ENCODE peak calls at places on chromosomes 12 and 14, in eight cellular contexts. One of them, this sample, is unnamed.

GRCh38 chr12:1593232-1594044 is 943 bp downstream of the FBXL14 start:
- DNase-seq in SK-N-SH: peak
- DNase-seq in OCI-LY7: peak
- DNase-seq in HCT116: no peak
- DNase-seq in hepatocyte: peak
- DNase-seq in GM23338: peak
- DNase-seq in neural progenitor cell: peak
- DNase-seq in GM23248: peak
- DNase-seq in this sample: peak

GRCh38 chr12:56668197-56668457 is 20.0 kb downstream of the PTGES3 start:
- DNase-seq in OCI-LY7: no peak
- DNase-seq in GM23338: no peak
- DNase-seq in hepatocyte: no peak
- DNase-seq in neural progenitor cell: no peak
- DNase-seq in SK-N-SH: no peak
- DNase-seq in GM23248: no peak
- DNase-seq in HCT116: no peak
- DNase-seq in this sample: no peak

GRCh38 chr12:47977046-47977771 is 13.8 kb downstream of the TMEM106C start:
- DNase-seq in SK-N-SH: no peak
- DNase-seq in hepatocyte: no peak
- DNase-seq in neural progenitor cell: no peak
- DNase-seq in GM23248: no peak
- DNase-seq in GM23338: no peak
- DNase-seq in OCI-LY7: no peak
- DNase-seq in HCT116: no peak
- DNase-seq in this sample: no peak

GRCh38 chr12:75488553-75488952 is 8.0 kb downstream of the GLIPR1 start:
- DNase-seq in HCT116: no peak
- DNase-seq in GM23338: peak
- DNase-seq in SK-N-SH: peak
- DNase-seq in OCI-LY7: peak
- DNase-seq in hepatocyte: peak
- DNase-seq in neural progenitor cell: peak
- DNase-seq in GM23248: peak
- DNase-seq in this sample: peak

GRCh38 chr12:118402251-118402650 is 25.9 kb downstream of the SUDS3 start:
- DNase-seq in neural progenitor cell: no peak
- DNase-seq in hepatocyte: no peak
- DNase-seq in OCI-LY7: no peak
- DNase-seq in GM23338: no peak
- DNase-seq in HCT116: no peak
- DNase-seq in GM23248: peak
- DNase-seq in SK-N-SH: no peak
- DNase-seq in this sample: no peak

GRCh38 chr14:102591372-102591943 is 991 bp upstream of the RCOR1 start:
- DNase-seq in hepatocyte: peak
- DNase-seq in OCI-LY7: peak
- DNase-seq in HCT116: no peak
- DNase-seq in GM23338: peak
- DNase-seq in GM23248: peak
- DNase-seq in SK-N-SH: peak
- DNase-seq in neural progenitor cell: peak
- DNase-seq in this sample: no peak

GRCh38 chr12:4153343-4153892 is 120.1 kb upstream of the CCND2 start:
- DNase-seq in OCI-LY7: peak
- DNase-seq in SK-N-SH: no peak
- DNase-seq in GM23338: no peak
- DNase-seq in hepatocyte: no peak
- DNase-seq in neural progenitor cell: no peak
- DNase-seq in GM23248: no peak
- DNase-seq in HCT116: no peak
- DNase-seq in this sample: no peak

GRCh38 chr12:9813821-9814798 is 13.2 kb upstream of the KLRF1 start:
- DNase-seq in hepatocyte: peak
- DNase-seq in GM23248: peak
- DNase-seq in SK-N-SH: peak
- DNase-seq in neural progenitor cell: peak
- DNase-seq in GM23338: peak
- DNase-seq in OCI-LY7: peak
- DNase-seq in HCT116: peak
- DNase-seq in this sample: peak

DNA sequence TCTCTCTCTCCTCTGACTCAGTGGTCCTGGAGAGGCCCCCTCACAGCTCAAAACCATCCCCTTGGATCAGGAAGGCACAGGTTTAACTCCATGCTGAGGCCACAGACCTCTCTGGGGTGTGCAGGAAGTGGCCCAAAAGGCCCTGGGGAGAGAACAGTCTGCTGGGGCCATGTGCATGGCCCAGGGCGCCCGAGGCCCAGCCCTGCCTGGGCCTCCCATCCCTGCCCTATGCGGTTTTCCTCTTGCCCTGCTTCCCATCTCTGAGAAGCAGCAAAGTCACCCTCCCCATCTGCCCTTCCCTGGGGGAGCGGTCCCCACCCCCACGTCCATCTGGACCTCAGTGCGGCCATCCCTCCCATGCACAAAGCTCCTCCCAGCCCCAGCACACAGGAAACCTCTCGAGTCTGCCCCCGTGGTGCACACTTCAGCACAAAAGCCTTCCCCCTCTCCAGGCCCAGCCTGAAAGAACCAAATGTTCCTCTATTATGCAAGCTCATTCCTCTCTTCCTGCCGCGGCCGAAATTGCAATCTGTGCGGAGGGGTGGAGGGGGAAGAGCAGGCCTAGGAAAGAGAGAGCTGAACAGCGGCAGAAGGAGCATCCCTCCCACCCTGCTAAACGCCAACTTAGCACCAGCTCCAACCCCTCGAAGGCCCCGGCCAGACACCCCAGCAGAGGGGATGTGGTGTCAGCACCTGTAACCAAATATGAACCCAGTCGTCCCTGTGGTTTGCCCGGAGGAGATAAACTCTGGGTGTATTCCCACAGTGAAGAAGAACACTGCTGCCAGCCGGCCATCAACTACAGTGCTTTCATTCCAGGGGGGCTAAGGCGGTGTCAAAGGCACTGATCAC is 108.5 kb downstream of the SCARB1 start:
- DNase-seq in HCT116: no peak
- DNase-seq in neural progenitor cell: peak
- DNase-seq in OCI-LY7: no peak
- DNase-seq in hepatocyte: peak
- DNase-seq in GM23338: peak
- DNase-seq in SK-N-SH: peak
- DNase-seq in GM23248: peak
- DNase-seq in this sample: no peak
- TF ChIP-seq EZH2phosphoT487 in HCT116: no peak
- TF ChIP-seq EZH2phosphoT487 in neural progenitor cell: no peak
- TF ChIP-seq EZH2phosphoT487 in OCI-LY7: no peak
- TF ChIP-seq EZH2phosphoT487 in hepatocyte: no peak
- TF ChIP-seq EZH2phosphoT487 in GM23338: no peak
- TF ChIP-seq EZH2phosphoT487 in SK-N-SH: no peak
- TF ChIP-seq EZH2phosphoT487 in GM23248: no peak
- TF ChIP-seq EZH2phosphoT487 in this sample: no peak

GRCh38 chr12:123076604-123077297 is 74.1 kb downstream of the PITPNM2 start:
- DNase-seq in neural progenitor cell: no peak
- DNase-seq in OCI-LY7: no peak
- DNase-seq in HCT116: no peak
- DNase-seq in GM23338: no peak
- DNase-seq in SK-N-SH: peak
- DNase-seq in GM23248: peak
- DNase-seq in hepatocyte: no peak
- DNase-seq in this sample: peak

GRCh38 chr12:123078114-123078465 is 72.8 kb downstream of the PITPNM2 start:
- DNase-seq in hepatocyte: no peak
- DNase-seq in neural progenitor cell: no peak
- DNase-seq in GM23338: no peak
- DNase-seq in GM23248: no peak
- DNase-seq in OCI-LY7: no peak
- DNase-seq in SK-N-SH: peak
- DNase-seq in HCT116: no peak
- DNase-seq in this sample: no peak

GRCh38 chr12:123077298-123078113 is 73.4 kb downstream of the PITPNM2 start:
- DNase-seq in GM23248: no peak
- DNase-seq in hepatocyte: no peak
- DNase-seq in neural progenitor cell: no peak
- DNase-seq in HCT116: no peak
- DNase-seq in SK-N-SH: no peak
- DNase-seq in OCI-LY7: no peak
- DNase-seq in GM23338: no peak
- DNase-seq in this sample: no peak

GRCh38 chr12:123075591-123076171 is 75.2 kb downstream of the PITPNM2 start:
- DNase-seq in HCT116: no peak
- DNase-seq in hepatocyte: peak
- DNase-seq in neural progenitor cell: peak
- DNase-seq in GM23338: peak
- DNase-seq in GM23248: no peak
- DNase-seq in OCI-LY7: peak
- DNase-seq in SK-N-SH: no peak
- DNase-seq in this sample: peak

DNA sequence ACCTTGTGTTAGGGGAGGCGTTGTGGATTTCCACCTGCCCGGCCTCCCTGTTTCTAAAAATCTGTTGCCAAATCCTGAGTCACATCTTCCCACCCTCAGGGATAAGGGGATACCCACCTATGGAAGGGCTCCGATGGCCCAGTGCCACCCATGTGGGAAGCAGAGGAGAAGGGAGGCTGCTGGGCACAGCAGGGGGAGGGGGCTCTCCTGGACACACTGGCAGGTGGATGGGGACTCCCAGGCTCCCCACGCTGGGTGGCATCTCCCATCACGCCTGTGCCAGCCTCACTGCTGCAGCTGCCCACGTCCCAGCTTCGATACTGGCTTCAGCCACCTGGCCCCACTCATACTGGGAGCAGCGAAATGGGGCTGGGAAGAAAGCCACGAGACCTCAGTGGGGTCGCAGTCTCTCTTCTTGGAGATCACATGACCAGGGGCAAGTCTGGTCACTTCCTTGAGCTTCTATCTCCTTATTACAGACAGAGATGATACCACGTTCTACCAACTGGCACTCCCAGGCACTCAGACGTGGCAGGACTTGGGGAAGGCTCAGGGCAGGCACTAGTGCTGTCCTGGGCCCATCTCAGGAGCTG is 72.3 kb downstream of the PITPNM2 start:
- DNase-seq in SK-N-SH: no peak
- DNase-seq in GM23338: no peak
- DNase-seq in hepatocyte: no peak
- DNase-seq in neural progenitor cell: no peak
- DNase-seq in HCT116: no peak
- DNase-seq in OCI-LY7: no peak
- DNase-seq in GM23248: no peak
- DNase-seq in this sample: no peak
- H3K4me3 ChIP-seq in SK-N-SH: no peak
- H3K4me3 ChIP-seq in GM23338: no peak
- H3K4me3 ChIP-seq in hepatocyte: no peak
- H3K4me3 ChIP-seq in neural progenitor cell: no peak
- H3K4me3 ChIP-seq in HCT116: no peak
- H3K4me3 ChIP-seq in OCI-LY7: no peak
- H3K4me3 ChIP-seq in GM23248: no peak
- H3K4me3 ChIP-seq in this sample: no peak

GRCh38 chr12:89064780-89065179 is 287.5 kb downstream of the DUSP6 start:
- DNase-seq in SK-N-SH: no peak
- DNase-seq in neural progenitor cell: no peak
- DNase-seq in GM23248: peak
- DNase-seq in HCT116: peak
- DNase-seq in hepatocyte: no peak
- DNase-seq in GM23338: no peak
- DNase-seq in OCI-LY7: no peak
- DNase-seq in this sample: peak

GRCh38 chr12:89062996-89063395 is 289.3 kb downstream of the DUSP6 start:
- DNase-seq in SK-N-SH: no peak
- DNase-seq in GM23338: no peak
- DNase-seq in HCT116: no peak
- DNase-seq in OCI-LY7: no peak
- DNase-seq in hepatocyte: no peak
- DNase-seq in GM23248: no peak
- DNase-seq in neural progenitor cell: no peak
- DNase-seq in this sample: no peak

GRCh38 chr12:89060133-89060532 is 292.2 kb downstream of the DUSP6 start:
- DNase-seq in neural progenitor cell: peak
- DNase-seq in GM23338: no peak
- DNase-seq in OCI-LY7: no peak
- DNase-seq in hepatocyte: no peak
- DNase-seq in GM23248: peak
- DNase-seq in HCT116: no peak
- DNase-seq in SK-N-SH: no peak
- DNase-seq in this sample: no peak

GRCh38 chr12:89067436-89067835 is 284.9 kb downstream of the DUSP6 start:
- DNase-seq in OCI-LY7: no peak
- DNase-seq in SK-N-SH: no peak
- DNase-seq in hepatocyte: no peak
- DNase-seq in neural progenitor cell: no peak
- DNase-seq in HCT116: peak
- DNase-seq in GM23338: no peak
- DNase-seq in GM23248: peak
- DNase-seq in this sample: peak

DNA sequence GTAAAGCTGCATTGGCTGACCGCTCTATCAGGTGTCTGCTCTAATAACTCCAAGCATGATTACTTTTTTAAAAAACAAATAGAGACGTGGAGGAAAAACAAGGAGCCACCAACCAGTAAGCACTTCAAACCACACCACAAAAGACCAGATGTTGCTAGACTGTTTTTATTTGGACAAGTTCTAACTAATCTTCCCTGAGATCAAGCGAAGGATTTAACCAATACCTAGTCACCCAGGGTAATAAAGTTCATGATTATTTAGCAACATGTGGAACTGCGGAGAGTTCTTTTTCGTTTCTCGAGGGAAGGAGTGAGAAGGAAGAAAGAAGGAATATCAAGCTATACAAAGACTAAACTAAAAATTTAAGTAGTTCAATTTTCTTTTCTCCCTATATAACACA is 288.1 kb downstream of the DUSP6 start:
- DNase-seq in neural progenitor cell: no peak
- DNase-seq in GM23338: no peak
- DNase-seq in hepatocyte: no peak
- DNase-seq in GM23248: no peak
- DNase-seq in SK-N-SH: no peak
- DNase-seq in OCI-LY7: no peak
- DNase-seq in HCT116: no peak
- DNase-seq in this sample: peak
- TF ChIP-seq EZH2phosphoT487 in neural progenitor cell: no peak
- TF ChIP-seq EZH2phosphoT487 in GM23338: no peak
- TF ChIP-seq EZH2phosphoT487 in hepatocyte: no peak
- TF ChIP-seq EZH2phosphoT487 in GM23248: no peak
- TF ChIP-seq EZH2phosphoT487 in SK-N-SH: no peak
- TF ChIP-seq EZH2phosphoT487 in OCI-LY7: no peak
- TF ChIP-seq EZH2phosphoT487 in HCT116: no peak
- TF ChIP-seq EZH2phosphoT487 in this sample: no peak

GRCh38 chr12:49706351-49707126 is 666 bp downstream of the FMNL3 start:
- DNase-seq in GM23338: peak
- DNase-seq in GM23248: peak
- DNase-seq in HCT116: no peak
- DNase-seq in OCI-LY7: peak
- DNase-seq in hepatocyte: peak
- DNase-seq in neural progenitor cell: peak
- DNase-seq in SK-N-SH: peak
- DNase-seq in this sample: no peak

GRCh38 chr12:49708851-49709250 is 1.6 kb upstream of the FMNL3 start:
- DNase-seq in SK-N-SH: no peak
- DNase-seq in OCI-LY7: no peak
- DNase-seq in HCT116: no peak
- DNase-seq in GM23248: no peak
- DNase-seq in neural progenitor cell: no peak
- DNase-seq in hepatocyte: no peak
- DNase-seq in GM23338: no peak
- DNase-seq in this sample: no peak

GRCh38 chr12:49707127-49707811 is at the start of gene FMNL3:
- DNase-seq in GM23248: peak
- DNase-seq in neural progenitor cell: peak
- DNase-seq in hepatocyte: peak
- DNase-seq in OCI-LY7: peak
- DNase-seq in GM23338: peak
- DNase-seq in HCT116: peak
- DNase-seq in SK-N-SH: peak
- DNase-seq in this sample: peak

GRCh38 chr12:49705479-49706267 is 1.5 kb downstream of the FMNL3 start:
- DNase-seq in HCT116: no peak
- DNase-seq in SK-N-SH: peak
- DNase-seq in GM23338: peak
- DNase-seq in GM23248: peak
- DNase-seq in neural progenitor cell: no peak
- DNase-seq in hepatocyte: no peak
- DNase-seq in OCI-LY7: peak
- DNase-seq in this sample: peak

DNA sequence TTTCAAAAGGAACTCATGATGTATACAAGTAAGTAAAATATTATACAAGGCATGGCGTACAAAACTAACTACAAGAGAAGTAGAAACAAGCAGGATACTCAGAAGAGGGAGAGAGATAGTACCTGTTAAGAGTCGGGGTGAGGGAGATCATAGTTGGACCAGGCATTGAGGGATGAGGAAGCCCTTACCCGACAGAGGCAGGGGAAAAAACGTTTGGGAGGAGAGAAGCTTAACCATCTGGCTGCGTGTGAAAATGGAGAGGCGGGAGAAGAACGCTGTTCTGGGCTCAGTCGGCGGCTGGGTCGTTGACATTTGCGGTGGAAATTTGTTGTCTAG is 575 bp upstream of the FMNL3 start:
- DNase-seq in SK-N-SH: peak
- DNase-seq in neural progenitor cell: no peak
- DNase-seq in OCI-LY7: no peak
- DNase-seq in HCT116: no peak
- DNase-seq in GM23248: no peak
- DNase-seq in GM23338: no peak
- DNase-seq in hepatocyte: no peak
- DNase-seq in this sample: no peak
- H3K4me3 ChIP-seq in SK-N-SH: no peak
- H3K4me3 ChIP-seq in neural progenitor cell: no peak
- H3K4me3 ChIP-seq in OCI-LY7: peak
- H3K4me3 ChIP-seq in HCT116: no peak
- H3K4me3 ChIP-seq in GM23248: peak
- H3K4me3 ChIP-seq in GM23338: peak
- H3K4me3 ChIP-seq in hepatocyte: no peak
- H3K4me3 ChIP-seq in this sample: peak